ENCODE peak calls at places on chromosomes 2 and 18, in four cellular contexts. O is mucosa of descending colon, R is memory B cell, H is M059J. B is an unnamed sample.

GRCh38 chr2:151927501-151928221 is 99.4 kb upstream of the ARL5A start:
- DNase-seq in H (no peak), O (no peak), R (no peak), B (no peak)

GRCh38 chr2:152718909-152719645 is 657 bp downstream of the ARL6IP6 start:
- DNase-seq in R (no peak), H (peak), O (peak), B (no peak)

GRCh38 chr18:79816092-79816491 is 18.4 kb downstream of the KCNG2 start:
- DNase-seq in H (no peak), O (no peak), R (no peak), B (no peak)

GRCh38 chr2:46296840-46297545 is at the start of gene EPAS1:
- DNase-seq in H (peak), O (peak), R (peak), B (peak)

GRCh38 chr2:234950730-234951385 is 959 bp upstream of the SH3BP4 start:
- DNase-seq in O (no peak), H (peak), R (no peak), B (no peak)

GRCh38 chr2:237735762-237736161 is 62.8 kb upstream of the RBM44 start:
- DNase-seq in O (no peak), H (no peak), R (no peak), B (no peak)

GRCh38 chr2:58484629-58485028 is 243.5 kb upstream of the FANCL start:
- DNase-seq in R (no peak), H (no peak), O (no peak), B (no peak)

GRCh38 chr2:224956706-224957105 is 85.6 kb downstream of the DOCK10 start:
- DNase-seq in R (no peak), O (no peak), H (peak), B (no peak)

GRCh38 chr2:216696321-216696720 is 972 bp upstream of the IGFBP5 start:
- DNase-seq in O (no peak), H (no peak), R (no peak), B (no peak)

GRCh38 chr18:10926565-10927194 is 222.7 kb downstream of the PIEZO2 start:
- DNase-seq in R (no peak), H (peak), O (no peak), B (no peak)

GRCh38 chr18:46915800-46916550 is 1.3 kb downstream of the PIAS2 start:
- DNase-seq in H (peak), R (no peak), O (no peak), B (no peak)

GRCh38 chr2:65754219-65754618 is 321.8 kb upstream of the SPRED2 start:
- DNase-seq in H (peak), O (no peak), R (no peak), B (no peak)